ENCODE peak calls at places on chromosomes 12 and 14, in ten cellular contexts. P is CD8-positive, alpha-beta T cell; W is cerebellum; G is heart right ventricle; M is HuH-7.5; I is stimulated activated CD8-positive, alpha-beta memory T cell treated with anti-CD3 and anti-CD28 coated beads, Interleukin-7, amount 100 ng/mL, for 1 hour; H is MM.1S; F is T-cell; Z is OCI-LY7; Y is AG09319. Q is an unnamed sample.

GRCh38 chr12:42372154-42372791 is 46.3 kb downstream of the PPHLN1 start:
- DNase-seq in P (peak), W (peak), G (peak), M (peak), I (no peak), H (peak), F (no peak), Z (peak), Y (no peak), Q (no peak)

GRCh38 chr12:3713483-3713882 is 39.4 kb downstream of the CRACR2A start:
- DNase-seq in P (no peak), W (no peak), G (no peak), M (no peak), I (no peak), H (no peak), F (no peak), Z (no peak), Y (no peak), Q (no peak)

GRCh38 chr12:19130224-19131019 is 889 bp downstream of the PLEKHA5 start:
- DNase-seq in P (peak), W (peak), G (peak), M (peak), I (no peak), H (no peak), F (no peak), Z (no peak), Y (no peak), Q (no peak)

GRCh38 chr14:77372304-77372841 is 4.5 kb downstream of the TMED8 start:
- DNase-seq in P (no peak), W (no peak), G (no peak), M (no peak), I (no peak), H (no peak), F (no peak), Z (peak), Y (peak), Q (no peak)

GRCh38 chr12:129727100-129727499 is 176.7 kb downstream of the TMEM132D start:
- DNase-seq in P (no peak), W (no peak), G (no peak), M (no peak), I (no peak), H (no peak), F (no peak), Z (no peak), Y (no peak), Q (no peak)

GRCh38 chr12:45214739-45215418 is 1.0 kb upstream of the ANO6 start:
- DNase-seq in P (no peak), W (no peak), G (no peak), M (no peak), I (no peak), H (no peak), F (no peak), Z (no peak), Y (no peak), Q (no peak)

GRCh38 chr14:68760771-68761170 is 32.1 kb downstream of the ZFP36L1 start:
- DNase-seq in P (no peak), W (no peak), G (no peak), M (no peak), I (no peak), H (no peak), F (no peak), Z (no peak), Y (no peak), Q (no peak)

GRCh38 chr12:16523570-16524331 is 82.2 kb downstream of the LMO3 start:
- DNase-seq in P (no peak), W (no peak), G (no peak), M (no peak), I (no peak), H (no peak), F (no peak), Z (no peak), Y (no peak), Q (no peak)

GRCh38 chr12:90938451-90938850 is 16.5 kb downstream of the CCER1 start:
- DNase-seq in P (no peak), W (no peak), G (no peak), M (no peak), I (no peak), H (no peak), F (no peak), Z (no peak), Y (no peak), Q (no peak)

GRCh38 chr14:104355101-104355691 is 216.8 kb downstream of the KIF26A start:
- DNase-seq in P (no peak), W (no peak), G (no peak), M (no peak), I (no peak), H (no peak), F (no peak), Z (no peak), Y (no peak), Q (no peak)

GRCh38 chr14:54109521-54110120 is 153.0 kb upstream of the BMP4 start:
- DNase-seq in P (no peak), W (no peak), G (no peak), M (no peak), I (no peak), H (no peak), F (no peak), Z (no peak), Y (no peak), Q (no peak)

GRCh38 chr14:50320279-50320678 is 8.2 kb downstream of the DMAC2L start:
- DNase-seq in P (no peak), W (no peak), G (no peak), M (no peak), I (no peak), H (peak), F (no peak), Z (no peak), Y (no peak), Q (no peak)

GRCh38 chr12:63826002-63826585 is 18.4 kb upstream of the SRGAP1 start:
- DNase-seq in P (no peak), W (peak), G (no peak), M (peak), I (no peak), H (peak), F (no peak), Z (peak), Y (no peak), Q (no peak)

GRCh38 chr12:11855993-11856374 is 206.5 kb downstream of the ETV6 start:
- DNase-seq in P (no peak), W (no peak), G (no peak), M (no peak), I (no peak), H (no peak), F (no peak), Z (no peak), Y (no peak), Q (no peak)

GRCh38 chr12:103680591-103681065 is 93.6 kb downstream of the STAB2 start:
- DNase-seq in P (no peak), W (no peak), G (peak), M (no peak), I (no peak), H (no peak), F (no peak), Z (no peak), Y (no peak), Q (no peak)

GRCh38 chr12:31589582-31589895 is 1.4 kb downstream of the DENND5B start:
- DNase-seq in P (no peak), W (peak), G (no peak), M (no peak), I (no peak), H (peak), F (no peak), Z (peak), Y (no peak), Q (no peak)

GRCh38 chr14:94355191-94355794 is 32.2 kb upstream of the SERPINA6 start:
- DNase-seq in P (no peak), W (no peak), G (peak), M (no peak), I (no peak), H (no peak), F (no peak), Z (no peak), Y (peak), Q (no peak)

GRCh38 chr12:27493260-27493935 is 30.6 kb upstream of the PPFIBP1 start:
- DNase-seq in P (no peak), W (no peak), G (no peak), M (no peak), I (no peak), H (no peak), F (no peak), Z (no peak), Y (no peak), Q (no peak)

GRCh38 chr12:54389536-54390175 is 5.1 kb upstream of the ZNF385A start:
- DNase-seq in P (no peak), W (no peak), G (no peak), M (no peak), I (no peak), H (no peak), F (no peak), Z (no peak), Y (no peak), Q (no peak)

GRCh38 chr12:113231275-113232231 is 10.3 kb downstream of the TPCN1 start:
- DNase-seq in P (no peak), W (no peak), G (no peak), M (no peak), I (no peak), H (no peak), F (no peak), Z (no peak), Y (no peak), Q (no peak)

GRCh38 chr12:47388712-47389111 is 309.0 kb upstream of the AMIGO2 start:
- DNase-seq in P (no peak), W (no peak), G (no peak), M (no peak), I (no peak), H (no peak), F (no peak), Z (no peak), Y (no peak), Q (no peak)

GRCh38 chr12:109927622-109928021 is 27.5 kb downstream of the TCHP start:
- DNase-seq in P (peak), W (no peak), G (no peak), M (peak), I (no peak), H (no peak), F (peak), Z (peak), Y (no peak), Q (peak)

GRCh38 chr14:62130441-62130840 is 368.2 kb downstream of the SNAPC1 start:
- DNase-seq in P (no peak), W (no peak), G (no peak), M (no peak), I (no peak), H (no peak), F (no peak), Z (no peak), Y (no peak), Q (no peak)

GRCh38 chr12:85697003-85697402 is 139.2 kb downstream of the RASSF9 start:
- DNase-seq in P (no peak), W (peak), G (no peak), M (no peak), I (no peak), H (no peak), F (no peak), Z (no peak), Y (no peak), Q (no peak)

GRCh38 chr12:93050026-93050747 is 121.1 kb upstream of the EEA1 start:
- DNase-seq in P (no peak), W (peak), G (peak), M (no peak), I (no peak), H (no peak), F (no peak), Z (no peak), Y (peak), Q (no peak)

GRCh38 chr14:72929316-72930080 is 3.2 kb downstream of the DCAF4 start:
- DNase-seq in P (no peak), W (no peak), G (no peak), M (no peak), I (no peak), H (no peak), F (no peak), Z (no peak), Y (no peak), Q (no peak)

GRCh38 chr14:34766611-34767010 is 52.2 kb upstream of the CFL2 start:
- DNase-seq in P (no peak), W (no peak), G (no peak), M (no peak), I (no peak), H (no peak), F (no peak), Z (no peak), Y (peak), Q (no peak)

GRCh38 chr12:103884316-103884715 is 43.3 kb upstream of the NT5DC3 start:
- DNase-seq in P (peak), W (no peak), G (no peak), M (no peak), I (no peak), H (peak), F (peak), Z (peak), Y (peak), Q (peak)

GRCh38 chr14:23147676-23148075 is 28.6 kb upstream of the CEBPE start:
- DNase-seq in P (no peak), W (peak), G (peak), M (no peak), I (no peak), H (no peak), F (no peak), Z (no peak), Y (no peak), Q (no peak)

GRCh38 chr12:31006416-31007152 is 67.1 kb upstream of the DDX11 start:
- DNase-seq in P (no peak), W (no peak), G (no peak), M (no peak), I (no peak), H (no peak), F (no peak), Z (no peak), Y (no peak), Q (no peak)

GRCh38 chr14:31137214-31137889 is 70.2 kb downstream of the HECTD1 start:
- DNase-seq in P (no peak), W (no peak), G (no peak), M (no peak), I (no peak), H (no peak), F (no peak), Z (no peak), Y (no peak), Q (no peak)

GRCh38 chr12:131828671-131829350 is 618 bp downstream of the MMP17 start:
- DNase-seq in P (no peak), W (no peak), G (no peak), M (peak), I (no peak), H (no peak), F (no peak), Z (no peak), Y (no peak), Q (no peak)

Q was measured in activated effector memory CD4-positive, alpha-beta T cell treated with Interleukin-2 at 50 U/mL for 16 hours.